ENCODE peak calls at places on chromosomes 7 and 10, in seven cellular contexts. V, R, G, S, W, F and O are unnamed samples.

GRCh38 chr7:75915416-75916156 is 631 bp downstream of the POR start:
- DNase-seq in V (peak), G (no peak), S (peak), F (peak), R (peak), W (peak), O (peak)

GRCh38 chr7:5414876-5415275 is 8.8 kb downstream of the TNRC18 start:
- DNase-seq in S (no peak), G (no peak), W (no peak), F (no peak), V (no peak), R (no peak), O (no peak)

GRCh38 chr10:122577311-122577885 is 16.8 kb downstream of the DMBT1 start:
- DNase-seq in S (no peak), F (no peak), G (no peak), W (no peak), R (no peak), V (no peak), O (no peak)

GRCh38 chr7:127907638-127908040 is 123.6 kb downstream of the LRRC4 start:
- DNase-seq in F (peak), R (no peak), S (no peak), G (no peak), V (no peak), W (no peak), O (no peak)

GRCh38 chr7:1787681-1788235 is 117.7 kb downstream of the ELFN1 start:
- DNase-seq in V (no peak), S (no peak), F (no peak), W (no peak), R (peak), G (no peak), O (no peak)

GRCh38 chr10:16049050-16049449 is 188.7 kb upstream of the MINDY3 start:
- DNase-seq in S (no peak), W (peak), F (no peak), V (no peak), R (no peak), G (no peak), O (no peak)

GRCh38 chr10:72682626-72683025 is 9.3 kb upstream of the MCU start:
- DNase-seq in V (no peak), S (no peak), G (peak), F (no peak), R (no peak), W (no peak), O (no peak)

GRCh38 chr7:101998904-101999236 is 181.4 kb downstream of the CUX1 start:
- DNase-seq in F (no peak), G (no peak), V (no peak), W (no peak), S (no peak), R (no peak), O (no peak)